ENCODE peak calls at places on chromosomes 6 and 20, in six cellular contexts. One of them, this sample, is unnamed.

GRCh38 chr6:170137911-170138910 is 152.7 kb downstream of the DLL1 start:
- DNase-seq in left colon: no peak
- DNase-seq in sciatic nerve: peak; percentile 50
- DNase-seq in NCI-H1092 treated with DMSO at 0.1 percent for 48 hours: no peak
- DNase-seq in stimulated activated naive CD8-positive, alpha-beta T cell treated with anti-CD3 and anti-CD28 coated beads, Interleukin-15, Interleukin-2, amounts not matched to agents 100 U/mL and 50 U/mL, for 24 hours: no peak
- DNase-seq in stimulated activated CD8-positive, alpha-beta memory T cell treated with anti-CD3 and anti-CD28 coated beads, Interleukin-7, amount 100 ng/mL, for 1 hour: no peak
- DNase-seq in this sample: no peak

GRCh38 chr6:5334341-5334740 is 73.0 kb downstream of the FARS2 start:
- DNase-seq in left colon: no peak
- DNase-seq in sciatic nerve: no peak
- DNase-seq in NCI-H1092 treated with DMSO at 0.1 percent for 48 hours: no peak
- DNase-seq in stimulated activated naive CD8-positive, alpha-beta T cell treated with anti-CD3 and anti-CD28 coated beads, Interleukin-15, Interleukin-2, amounts not matched to agents 100 U/mL and 50 U/mL, for 24 hours: no peak
- DNase-seq in stimulated activated CD8-positive, alpha-beta memory T cell treated with anti-CD3 and anti-CD28 coated beads, Interleukin-7, amount 100 ng/mL, for 1 hour: no peak
- DNase-seq in this sample: no peak

GRCh38 chr6:84065718-84066290 is 32.2 kb downstream of the MRAP2 start:
- DNase-seq in left colon: no peak
- DNase-seq in sciatic nerve: no peak
- DNase-seq in NCI-H1092 treated with DMSO at 0.1 percent for 48 hours: no peak
- DNase-seq in stimulated activated naive CD8-positive, alpha-beta T cell treated with anti-CD3 and anti-CD28 coated beads, Interleukin-15, Interleukin-2, amounts not matched to agents 100 U/mL and 50 U/mL, for 24 hours: no peak
- DNase-seq in stimulated activated CD8-positive, alpha-beta memory T cell treated with anti-CD3 and anti-CD28 coated beads, Interleukin-7, amount 100 ng/mL, for 1 hour: no peak
- DNase-seq in this sample: no peak

GRCh38 chr20:7147220-7147601 is 379.7 kb downstream of the BMP2 start:
- DNase-seq in left colon: no peak
- DNase-seq in sciatic nerve: no peak
- DNase-seq in NCI-H1092 treated with DMSO at 0.1 percent for 48 hours: no peak
- DNase-seq in stimulated activated naive CD8-positive, alpha-beta T cell treated with anti-CD3 and anti-CD28 coated beads, Interleukin-15, Interleukin-2, amounts not matched to agents 100 U/mL and 50 U/mL, for 24 hours: no peak
- DNase-seq in stimulated activated CD8-positive, alpha-beta memory T cell treated with anti-CD3 and anti-CD28 coated beads, Interleukin-7, amount 100 ng/mL, for 1 hour: no peak
- DNase-seq in this sample: no peak

GRCh38 chr20:24590193-24590982 is 121.0 kb downstream of the SYNDIG1 start:
- DNase-seq in left colon: no peak
- DNase-seq in sciatic nerve: no peak
- DNase-seq in NCI-H1092 treated with DMSO at 0.1 percent for 48 hours: no peak
- DNase-seq in stimulated activated naive CD8-positive, alpha-beta T cell treated with anti-CD3 and anti-CD28 coated beads, Interleukin-15, Interleukin-2, amounts not matched to agents 100 U/mL and 50 U/mL, for 24 hours: no peak
- DNase-seq in stimulated activated CD8-positive, alpha-beta memory T cell treated with anti-CD3 and anti-CD28 coated beads, Interleukin-7, amount 100 ng/mL, for 1 hour: no peak
- DNase-seq in this sample: no peak

GRCh38 chr20:4661191-4661590 is 60.5 kb upstream of the PRND start:
- DNase-seq in left colon: no peak
- DNase-seq in sciatic nerve: no peak
- DNase-seq in NCI-H1092 treated with DMSO at 0.1 percent for 48 hours: no peak
- DNase-seq in stimulated activated naive CD8-positive, alpha-beta T cell treated with anti-CD3 and anti-CD28 coated beads, Interleukin-15, Interleukin-2, amounts not matched to agents 100 U/mL and 50 U/mL, for 24 hours: peak; percentile 17
- DNase-seq in stimulated activated CD8-positive, alpha-beta memory T cell treated with anti-CD3 and anti-CD28 coated beads, Interleukin-7, amount 100 ng/mL, for 1 hour: no peak
- DNase-seq in this sample: no peak

GRCh38 chr6:50128420-50129005 is 78.8 kb upstream of the DEFB112 start:
- DNase-seq in left colon: no peak
- DNase-seq in sciatic nerve: no peak
- DNase-seq in NCI-H1092 treated with DMSO at 0.1 percent for 48 hours: peak; percentile 8
- DNase-seq in stimulated activated naive CD8-positive, alpha-beta T cell treated with anti-CD3 and anti-CD28 coated beads, Interleukin-15, Interleukin-2, amounts not matched to agents 100 U/mL and 50 U/mL, for 24 hours: no peak
- DNase-seq in stimulated activated CD8-positive, alpha-beta memory T cell treated with anti-CD3 and anti-CD28 coated beads, Interleukin-7, amount 100 ng/mL, for 1 hour: no peak
- DNase-seq in this sample: peak; percentile 48

GRCh38 chr20:61874421-61875068 is 191.1 kb downstream of the TAF4 start:
- DNase-seq in left colon: no peak
- DNase-seq in sciatic nerve: no peak
- DNase-seq in NCI-H1092 treated with DMSO at 0.1 percent for 48 hours: peak; percentile 9
- DNase-seq in stimulated activated naive CD8-positive, alpha-beta T cell treated with anti-CD3 and anti-CD28 coated beads, Interleukin-15, Interleukin-2, amounts not matched to agents 100 U/mL and 50 U/mL, for 24 hours: no peak
- DNase-seq in stimulated activated CD8-positive, alpha-beta memory T cell treated with anti-CD3 and anti-CD28 coated beads, Interleukin-7, amount 100 ng/mL, for 1 hour: no peak
- DNase-seq in this sample: no peak

GRCh38 chr6:25652007-25652515 is at the start of gene SCGN:
- DNase-seq in left colon: peak; percentile 74
- DNase-seq in sciatic nerve: peak; percentile 80
- DNase-seq in NCI-H1092 treated with DMSO at 0.1 percent for 48 hours: peak; percentile 64
- DNase-seq in stimulated activated naive CD8-positive, alpha-beta T cell treated with anti-CD3 and anti-CD28 coated beads, Interleukin-15, Interleukin-2, amounts not matched to agents 100 U/mL and 50 U/mL, for 24 hours: peak; percentile 57
- DNase-seq in stimulated activated CD8-positive, alpha-beta memory T cell treated with anti-CD3 and anti-CD28 coated beads, Interleukin-7, amount 100 ng/mL, for 1 hour: no peak
- DNase-seq in this sample: no peak

GRCh38 chr20:3777381-3777725 is 3.9 kb downstream of the SPEF1 start:
- DNase-seq in left colon: peak; percentile 34
- DNase-seq in sciatic nerve: no peak
- DNase-seq in NCI-H1092 treated with DMSO at 0.1 percent for 48 hours: no peak
- DNase-seq in stimulated activated naive CD8-positive, alpha-beta T cell treated with anti-CD3 and anti-CD28 coated beads, Interleukin-15, Interleukin-2, amounts not matched to agents 100 U/mL and 50 U/mL, for 24 hours: no peak
- DNase-seq in stimulated activated CD8-positive, alpha-beta memory T cell treated with anti-CD3 and anti-CD28 coated beads, Interleukin-7, amount 100 ng/mL, for 1 hour: no peak
- DNase-seq in this sample: no peak

GRCh38 chr6:89117285-89118108 is at the start of gene SRSF12:
- DNase-seq in left colon: peak; percentile 45
- DNase-seq in sciatic nerve: no peak
- DNase-seq in NCI-H1092 treated with DMSO at 0.1 percent for 48 hours: peak; percentile 43
- DNase-seq in stimulated activated naive CD8-positive, alpha-beta T cell treated with anti-CD3 and anti-CD28 coated beads, Interleukin-15, Interleukin-2, amounts not matched to agents 100 U/mL and 50 U/mL, for 24 hours: peak; percentile 45
- DNase-seq in stimulated activated CD8-positive, alpha-beta memory T cell treated with anti-CD3 and anti-CD28 coated beads, Interleukin-7, amount 100 ng/mL, for 1 hour: no peak
- DNase-seq in this sample: no peak

GRCh38 chr6:166998256-166999144 is 697 bp upstream of the CEP43 start:
- DNase-seq in left colon: peak; percentile 48
- DNase-seq in sciatic nerve: peak; percentile 72
- DNase-seq in NCI-H1092 treated with DMSO at 0.1 percent for 48 hours: peak; percentile 57
- DNase-seq in stimulated activated naive CD8-positive, alpha-beta T cell treated with anti-CD3 and anti-CD28 coated beads, Interleukin-15, Interleukin-2, amounts not matched to agents 100 U/mL and 50 U/mL, for 24 hours: peak; percentile 37
- DNase-seq in stimulated activated CD8-positive, alpha-beta memory T cell treated with anti-CD3 and anti-CD28 coated beads, Interleukin-7, amount 100 ng/mL, for 1 hour: no peak
- DNase-seq in this sample: no peak

GRCh38 chr6:142313284-142313683 is 11.5 kb downstream of the ADGRG6 start:
- DNase-seq in left colon: no peak
- DNase-seq in sciatic nerve: no peak
- DNase-seq in NCI-H1092 treated with DMSO at 0.1 percent for 48 hours: no peak
- DNase-seq in stimulated activated naive CD8-positive, alpha-beta T cell treated with anti-CD3 and anti-CD28 coated beads, Interleukin-15, Interleukin-2, amounts not matched to agents 100 U/mL and 50 U/mL, for 24 hours: no peak
- DNase-seq in stimulated activated CD8-positive, alpha-beta memory T cell treated with anti-CD3 and anti-CD28 coated beads, Interleukin-7, amount 100 ng/mL, for 1 hour: no peak
- DNase-seq in this sample: no peak

GRCh38 chr6:36755435-36756348 is 58.1 kb downstream of the RAB44 start:
- DNase-seq in left colon: peak; percentile 35
- DNase-seq in sciatic nerve: no peak
- DNase-seq in NCI-H1092 treated with DMSO at 0.1 percent for 48 hours: no peak
- DNase-seq in stimulated activated naive CD8-positive, alpha-beta T cell treated with anti-CD3 and anti-CD28 coated beads, Interleukin-15, Interleukin-2, amounts not matched to agents 100 U/mL and 50 U/mL, for 24 hours: peak; percentile 75
- DNase-seq in stimulated activated CD8-positive, alpha-beta memory T cell treated with anti-CD3 and anti-CD28 coated beads, Interleukin-7, amount 100 ng/mL, for 1 hour: peak; percentile 26
- DNase-seq in this sample: no peak

GRCh38 chr6:30075987-30076311 is 380 bp upstream of the RNF39 start:
- DNase-seq in left colon: peak; percentile 56
- DNase-seq in sciatic nerve: no peak
- DNase-seq in NCI-H1092 treated with DMSO at 0.1 percent for 48 hours: no peak
- DNase-seq in stimulated activated naive CD8-positive, alpha-beta T cell treated with anti-CD3 and anti-CD28 coated beads, Interleukin-15, Interleukin-2, amounts not matched to agents 100 U/mL and 50 U/mL, for 24 hours: no peak
- DNase-seq in stimulated activated CD8-positive, alpha-beta memory T cell treated with anti-CD3 and anti-CD28 coated beads, Interleukin-7, amount 100 ng/mL, for 1 hour: no peak
- DNase-seq in this sample: no peak

GRCh38 chr20:631091-631490 is 21.0 kb upstream of the TCF15 start:
- DNase-seq in left colon: no peak
- DNase-seq in sciatic nerve: no peak
- DNase-seq in NCI-H1092 treated with DMSO at 0.1 percent for 48 hours: no peak
- DNase-seq in stimulated activated naive CD8-positive, alpha-beta T cell treated with anti-CD3 and anti-CD28 coated beads, Interleukin-15, Interleukin-2, amounts not matched to agents 100 U/mL and 50 U/mL, for 24 hours: no peak
- DNase-seq in stimulated activated CD8-positive, alpha-beta memory T cell treated with anti-CD3 and anti-CD28 coated beads, Interleukin-7, amount 100 ng/mL, for 1 hour: no peak
- DNase-seq in this sample: no peak

GRCh38 chr6:129645371-129646139 is 64.4 kb downstream of the ARHGAP18 start:
- DNase-seq in left colon: no peak
- DNase-seq in sciatic nerve: no peak
- DNase-seq in NCI-H1092 treated with DMSO at 0.1 percent for 48 hours: no peak
- DNase-seq in stimulated activated naive CD8-positive, alpha-beta T cell treated with anti-CD3 and anti-CD28 coated beads, Interleukin-15, Interleukin-2, amounts not matched to agents 100 U/mL and 50 U/mL, for 24 hours: no peak
- DNase-seq in stimulated activated CD8-positive, alpha-beta memory T cell treated with anti-CD3 and anti-CD28 coated beads, Interleukin-7, amount 100 ng/mL, for 1 hour: no peak
- DNase-seq in this sample: no peak